ENCODE peak calls at places on chromosomes 7 and 10, in six cellular contexts. E, I, U, Y, J and B are unnamed samples.

GRCh38 chr10:15144788-15145187 is 23.7 kb downstream of the NMT2 start:
- DNase-seq in E (no peak), I (no peak), U (no peak), Y (no peak), J (no peak), B (no peak)

GRCh38 chr10:18666810-18667209 is 7.6 kb downstream of the ARL5B start:
- DNase-seq in E (no peak), I (no peak), U (no peak), Y (peak), J (no peak), B (no peak)

GRCh38 chr7:130758429-130759056 is 24.5 kb upstream of the KLF14 start:
- DNase-seq in E (no peak), I (peak), U (peak), Y (peak), J (no peak), B (no peak)

GRCh38 chr7:31261373-31261772 is 79.2 kb downstream of the NEUROD6 start:
- DNase-seq in E (no peak), I (no peak), U (no peak), Y (no peak), J (no peak), B (no peak)

GRCh38 chr7:129635300-129636029 is 23.9 kb downstream of the NRF1 start:
- DNase-seq in E (no peak), I (peak), U (peak), Y (peak), J (no peak), B (no peak)

GRCh38 chr10:48390933-48391845 is 84.7 kb downstream of the MAPK8 start:
- DNase-seq in E (no peak), I (no peak), U (no peak), Y (no peak), J (no peak), B (no peak)

GRCh38 chr7:115387168-115387567 is 465.3 kb downstream of the MDFIC start:
- DNase-seq in E (no peak), I (no peak), U (no peak), Y (no peak), J (no peak), B (no peak)

GRCh38 chr7:19111474-19112143 is 5.8 kb downstream of the TWIST1 start:
- DNase-seq in E (no peak), I (no peak), U (no peak), Y (no peak), J (no peak), B (no peak)

GRCh38 chr7:108227360-108227749 is 97.2 kb upstream of the LAMB4 start:
- DNase-seq in E (no peak), I (no peak), U (no peak), Y (no peak), J (no peak), B (no peak)

GRCh38 chr7:27188666-27189559 is 3.9 kb upstream of the HOXA11 start:
- DNase-seq in E (peak), I (no peak), U (no peak), Y (no peak), J (no peak), B (peak)

GRCh38 chr7:76198202-76198601 is 3.5 kb upstream of the SRRM3 start:
- DNase-seq in E (no peak), I (no peak), U (no peak), Y (no peak), J (no peak), B (no peak)

DNA sequence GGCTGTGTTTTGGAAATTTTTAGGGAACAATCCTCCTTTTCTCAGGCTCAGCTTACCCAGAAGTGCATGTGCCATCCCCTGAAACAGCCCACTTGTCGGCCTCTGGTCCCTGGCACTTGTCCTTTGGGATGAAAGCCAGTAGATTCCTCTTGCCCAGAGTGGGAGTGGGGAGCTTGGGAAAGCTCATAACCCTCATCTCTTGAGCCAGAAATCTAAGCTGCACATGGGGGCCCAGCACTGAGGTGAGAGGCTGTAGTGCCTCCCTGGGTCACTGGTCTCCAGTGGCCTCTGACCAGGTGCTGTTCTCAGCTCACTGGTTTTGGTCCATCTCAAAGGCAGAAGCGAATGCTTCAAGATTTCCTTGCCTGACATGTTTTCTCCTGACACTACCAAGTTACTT is 150.3 kb downstream of the RNF216 start:
- DNase-seq in E (no peak), I (no peak), U (no peak), Y (no peak), J (no peak), B (no peak)
- H3K27ac ChIP-seq in E (no peak), I (peak), U (no peak), Y (peak), J (peak), B (no peak)

GRCh38 chr10:75021851-75022250 is 89.6 kb upstream of the SAMD8 start:
- DNase-seq in E (no peak), I (no peak), U (peak), Y (no peak), J (no peak), B (no peak)
- H3K27ac ChIP-seq in E (peak), I (no peak), U (peak), Y (no peak), J (no peak), B (no peak)

GRCh38 chr10:613661-614340 is 75.7 kb downstream of the DIP2C start:
- DNase-seq in E (no peak), I (no peak), U (no peak), Y (no peak), J (no peak), B (no peak)
- H3K27ac ChIP-seq in E (no peak), I (no peak), U (no peak), Y (no peak), J (peak), B (no peak)

GRCh38 chr7:37079420-37079819 is 355.1 kb upstream of the AOAH start:
- DNase-seq in E (no peak), I (no peak), U (no peak), Y (no peak), J (no peak), B (no peak)

GRCh38 chr7:37085600-37085999 is 361.3 kb upstream of the AOAH start:
- DNase-seq in E (no peak), I (no peak), U (no peak), Y (no peak), J (no peak), B (no peak)

GRCh38 chr7:37081436-37081835 is 357.1 kb upstream of the AOAH start:
- DNase-seq in E (no peak), I (no peak), U (peak), Y (peak), J (no peak), B (no peak)

GRCh38 chr7:37084303-37084702 is 360.0 kb upstream of the AOAH start:
- DNase-seq in E (no peak), I (no peak), U (no peak), Y (no peak), J (no peak), B (no peak)

DNA sequence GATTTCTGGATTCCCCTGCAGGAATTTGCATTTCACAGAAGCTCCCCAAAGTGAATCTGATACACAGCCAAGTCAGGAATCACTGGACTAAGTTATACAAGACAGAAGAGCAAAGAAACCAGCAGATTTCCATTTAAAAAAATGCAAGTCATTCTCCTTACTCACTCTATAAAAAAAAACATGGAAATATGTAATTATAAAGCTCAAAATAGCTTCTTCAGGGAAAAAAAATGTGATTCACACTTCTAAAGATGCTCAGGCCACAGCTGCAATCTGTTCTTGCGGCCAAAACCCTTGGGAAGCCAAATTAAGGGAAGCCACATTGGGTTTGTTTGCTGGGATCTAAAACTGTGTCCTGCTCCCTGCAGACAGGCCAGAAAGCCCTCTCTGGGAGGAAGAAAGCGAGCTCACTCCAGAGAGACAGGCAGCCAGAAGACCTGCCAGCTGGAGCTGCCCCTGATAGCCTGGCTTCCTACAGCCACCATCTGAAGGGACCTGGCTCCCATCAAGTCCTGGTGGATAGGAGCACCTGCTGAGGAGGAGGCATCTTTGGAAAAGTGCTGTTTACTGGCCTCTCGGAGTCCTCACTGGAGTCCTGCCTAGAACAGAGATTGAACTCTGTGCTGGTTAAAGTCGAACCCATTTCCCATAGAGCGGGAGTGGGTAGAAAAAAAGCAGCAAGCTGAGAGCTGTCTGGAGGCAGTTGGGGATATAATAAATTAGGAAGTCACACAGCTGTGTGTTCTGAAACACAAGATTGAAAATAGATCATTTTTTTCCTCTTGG is 359.2 kb upstream of the AOAH start:
- DNase-seq in E (no peak), I (no peak), U (no peak), Y (no peak), J (no peak), B (no peak)
- H3K27ac ChIP-seq in E (peak), I (no peak), U (no peak), Y (peak), J (no peak), B (peak)